ENCODE peak calls at places on chromosomes 16 and 17, in four cellular contexts. One of them, this sample, is unnamed.

GRCh38 chr17:48003686-48004120 is 32.8 kb downstream of the CDK5RAP3 start:
- DNase-seq in stomach: no peak
- DNase-seq in SK-N-SH: no peak
- DNase-seq in GM12891: no peak
- DNase-seq in this sample: no peak

GRCh38 chr16:50644730-50645129 is 36.4 kb downstream of the SNX20 start:
- DNase-seq in stomach: peak
- DNase-seq in SK-N-SH: peak
- DNase-seq in GM12891: no peak
- DNase-seq in this sample: no peak

GRCh38 chr17:28344435-28344901 is 8.9 kb downstream of the TNFAIP1 start:
- DNase-seq in stomach: no peak
- DNase-seq in SK-N-SH: no peak
- DNase-seq in GM12891: no peak
- DNase-seq in this sample: no peak

GRCh38 chr17:77721823-77722160 is 236.7 kb upstream of the TNRC6C start:
- DNase-seq in stomach: no peak
- DNase-seq in SK-N-SH: no peak
- DNase-seq in GM12891: no peak
- DNase-seq in this sample: no peak

GRCh38 chr17:68539536-68540469 is 27.6 kb downstream of the PRKAR1A start:
- DNase-seq in stomach: peak
- DNase-seq in SK-N-SH: no peak
- DNase-seq in GM12891: peak
- DNase-seq in this sample: no peak

GRCh38 chr17:59561042-59561441 is 4.4 kb upstream of the DHX40 start:
- DNase-seq in stomach: no peak
- DNase-seq in SK-N-SH: peak
- DNase-seq in GM12891: no peak
- DNase-seq in this sample: peak

GRCh38 chr17:74512041-74512440 is 19.2 kb downstream of the CD300LB start:
- DNase-seq in stomach: no peak
- DNase-seq in SK-N-SH: no peak
- DNase-seq in GM12891: no peak
- DNase-seq in this sample: no peak

GRCh38 chr17:1001640-1002411 is 4.9 kb downstream of the TIMM22 start:
- DNase-seq in stomach: no peak
- DNase-seq in SK-N-SH: no peak
- DNase-seq in GM12891: no peak
- DNase-seq in this sample: no peak

GRCh38 chr16:84350611-84351400 is 17.5 kb upstream of the ATP2C2 start:
- DNase-seq in stomach: no peak
- DNase-seq in SK-N-SH: no peak
- DNase-seq in GM12891: no peak
- DNase-seq in this sample: no peak

GRCh38 chr17:35942588-35943186 is 826 bp downstream of the LYZL6 start:
- DNase-seq in stomach: no peak
- DNase-seq in SK-N-SH: no peak
- DNase-seq in GM12891: no peak
- DNase-seq in this sample: no peak

GRCh38 chr17:57885148-57885915 is 35.5 kb upstream of the MRPS23 start:
- DNase-seq in stomach: no peak
- DNase-seq in SK-N-SH: no peak
- DNase-seq in GM12891: no peak
- DNase-seq in this sample: no peak

GRCh38 chr17:79023886-79024771 is at the start of gene C1QTNF1:
- DNase-seq in stomach: peak
- DNase-seq in SK-N-SH: peak
- DNase-seq in GM12891: peak
- DNase-seq in this sample: peak

GRCh38 chr17:66676421-66676820 is 158.5 kb upstream of the CACNG5 start:
- DNase-seq in stomach: peak
- DNase-seq in SK-N-SH: no peak
- DNase-seq in GM12891: no peak
- DNase-seq in this sample: no peak

GRCh38 chr16:86229283-86229682 is 281.0 kb upstream of the FOXF1 start:
- DNase-seq in stomach: no peak
- DNase-seq in SK-N-SH: no peak
- DNase-seq in GM12891: no peak
- DNase-seq in this sample: no peak

GRCh38 chr17:81456798-81457197 is 55.8 kb downstream of the ACTG1 start:
- DNase-seq in stomach: no peak
- DNase-seq in SK-N-SH: no peak
- DNase-seq in GM12891: no peak
- DNase-seq in this sample: no peak

GRCh38 chr17:61477204-61477834 is 25.1 kb downstream of the TBX4 start:
- DNase-seq in stomach: no peak
- DNase-seq in SK-N-SH: peak
- DNase-seq in GM12891: no peak
- DNase-seq in this sample: no peak

GRCh38 chr16:3101018-3101840 is 2.1 kb upstream of the ZSCAN10 start:
- DNase-seq in stomach: no peak
- DNase-seq in SK-N-SH: peak
- DNase-seq in GM12891: peak
- DNase-seq in this sample: no peak

GRCh38 chr17:12996357-12996756 is 21.5 kb downstream of the ELAC2 start:
- DNase-seq in stomach: no peak
- DNase-seq in SK-N-SH: no peak
- DNase-seq in GM12891: no peak
- DNase-seq in this sample: no peak

GRCh38 chr16:12411521-12411920 is 392.2 kb downstream of the CPPED1 start:
- DNase-seq in stomach: no peak
- DNase-seq in SK-N-SH: no peak
- DNase-seq in GM12891: no peak
- DNase-seq in this sample: no peak

GRCh38 chr17:47427985-47428384 is 102.9 kb upstream of the NPEPPS start:
- DNase-seq in stomach: no peak
- DNase-seq in SK-N-SH: no peak
- DNase-seq in GM12891: no peak
- DNase-seq in this sample: no peak

GRCh38 chr17:1650731-1651558 is 1.3 kb upstream of the RILP start:
- DNase-seq in stomach: no peak
- DNase-seq in SK-N-SH: no peak
- DNase-seq in GM12891: no peak
- DNase-seq in this sample: no peak

GRCh38 chr17:80761421-80761871 is 216.8 kb downstream of the RPTOR start:
- DNase-seq in stomach: no peak
- DNase-seq in SK-N-SH: no peak
- DNase-seq in GM12891: no peak
- DNase-seq in this sample: no peak

GRCh38 chr16:57810197-57811024 is 8.1 kb upstream of the KIFC3 start:
- DNase-seq in stomach: peak
- DNase-seq in SK-N-SH: no peak
- DNase-seq in GM12891: peak
- DNase-seq in this sample: peak

GRCh38 chr16:67833418-67834241 is 8.5 kb upstream of the THAP11 start:
- DNase-seq in stomach: peak
- DNase-seq in SK-N-SH: peak
- DNase-seq in GM12891: peak
- DNase-seq in this sample: peak
- TF ChIP-seq POLR2AphosphoS5 in stomach: peak
- TF ChIP-seq POLR2AphosphoS5 in SK-N-SH: peak
- TF ChIP-seq POLR2AphosphoS5 in GM12891: peak
- TF ChIP-seq POLR2AphosphoS5 in this sample: peak

GRCh38 chr17:30337393-30337999 is 3.6 kb upstream of the TMIGD1 start:
- DNase-seq in stomach: no peak
- DNase-seq in SK-N-SH: peak
- DNase-seq in GM12891: no peak
- DNase-seq in this sample: no peak

GRCh38 chr17:30334421-30334820 is 564 bp upstream of the TMIGD1 start:
- DNase-seq in stomach: no peak
- DNase-seq in SK-N-SH: no peak
- DNase-seq in GM12891: no peak
- DNase-seq in this sample: no peak

GRCh38 chr17:30336369-30337171 is 2.7 kb upstream of the TMIGD1 start:
- DNase-seq in stomach: peak
- DNase-seq in SK-N-SH: peak
- DNase-seq in GM12891: no peak
- DNase-seq in this sample: no peak

GRCh38 chr17:30332057-30332542 is 1.8 kb downstream of the TMIGD1 start:
- DNase-seq in stomach: no peak
- DNase-seq in SK-N-SH: no peak
- DNase-seq in GM12891: no peak
- DNase-seq in this sample: no peak

GRCh38 chr17:30333503-30334240 is at the start of gene TMIGD1:
- DNase-seq in stomach: no peak
- DNase-seq in SK-N-SH: no peak
- DNase-seq in GM12891: no peak
- DNase-seq in this sample: no peak
- TF ChIP-seq POLR2AphosphoS5 in stomach: no peak
- TF ChIP-seq POLR2AphosphoS5 in SK-N-SH: no peak
- TF ChIP-seq POLR2AphosphoS5 in GM12891: no peak
- TF ChIP-seq POLR2AphosphoS5 in this sample: no peak

DNA sequence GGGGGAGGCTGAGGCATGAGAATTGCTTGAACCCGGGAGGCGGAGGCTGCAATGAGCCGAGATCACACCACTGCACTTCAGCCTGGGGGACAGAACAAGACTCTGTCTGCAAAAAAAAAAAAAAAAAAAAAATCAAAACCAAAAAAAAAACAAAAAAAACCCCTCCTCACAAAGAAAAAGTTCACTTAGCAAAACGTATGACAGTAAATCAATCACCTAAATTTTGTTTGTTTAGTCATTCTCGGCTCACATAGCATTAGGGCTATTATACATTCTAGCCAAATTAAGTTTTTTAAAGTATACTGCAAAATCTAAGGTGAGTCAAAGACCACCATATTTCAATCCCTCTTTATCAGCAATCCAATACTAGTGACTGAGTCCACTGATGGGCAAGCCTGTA is 5.7 kb downstream of the ZNF652 start:
- DNase-seq in stomach: no peak
- DNase-seq in SK-N-SH: no peak
- DNase-seq in GM12891: no peak
- DNase-seq in this sample: no peak
- TF ChIP-seq POLR2AphosphoS5 in stomach: no peak
- TF ChIP-seq POLR2AphosphoS5 in SK-N-SH: no peak
- TF ChIP-seq POLR2AphosphoS5 in GM12891: no peak
- TF ChIP-seq POLR2AphosphoS5 in this sample: no peak

DNA sequence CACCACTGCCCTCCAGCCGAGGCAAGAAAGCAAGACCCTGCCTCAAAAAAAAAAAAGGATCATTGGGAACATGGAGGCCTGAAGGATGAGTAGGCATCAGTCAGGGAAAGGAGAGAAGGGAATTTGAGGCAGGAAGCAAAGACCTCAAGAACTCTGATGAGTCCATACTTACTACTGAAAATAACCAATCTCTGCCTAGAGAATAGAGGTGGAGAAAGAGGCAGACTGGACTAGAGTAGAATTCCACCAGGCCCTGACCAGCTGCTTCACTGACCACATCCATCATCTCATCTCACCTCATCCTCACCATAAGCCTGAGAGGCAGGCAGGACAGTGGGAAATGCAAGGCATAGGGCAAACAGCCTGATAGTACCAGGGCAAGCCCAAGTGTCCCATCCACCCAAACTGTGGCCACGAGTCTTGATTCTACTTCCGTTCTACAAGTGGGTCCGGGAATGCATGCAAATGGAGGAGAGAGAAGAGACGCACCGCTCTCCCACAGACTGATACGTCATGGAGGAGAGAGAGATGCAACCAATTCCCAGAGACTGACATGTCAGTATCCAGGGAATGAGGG is 17.1 kb downstream of the ANKRD11 start:
- DNase-seq in stomach: no peak
- DNase-seq in SK-N-SH: no peak
- DNase-seq in GM12891: no peak
- DNase-seq in this sample: no peak
- TF ChIP-seq POLR2AphosphoS5 in stomach: no peak
- TF ChIP-seq POLR2AphosphoS5 in SK-N-SH: no peak
- TF ChIP-seq POLR2AphosphoS5 in GM12891: no peak
- TF ChIP-seq POLR2AphosphoS5 in this sample: no peak

This sample was measured in GM12892.